ENCODE peak calls at places on chromosome 16, in nine cellular contexts. U, B, N, J, T, Z, O, E and L are unnamed samples.

GRCh38 chr16:75653926-75654325 is 6.4 kb downstream of the TERF2IP start:
- DNase-seq in U (peak), B (no peak), N (no peak), J (no peak), T (no peak), Z (no peak), O (no peak), E (no peak), L (no peak)

GRCh38 chr16:24499193-24499814 is 40.1 kb upstream of the RBBP6 start:
- DNase-seq in U (peak), B (no peak), N (no peak), J (no peak), T (peak), Z (peak), O (peak), E (peak), L (peak)

GRCh38 chr16:85555549-85556455 is 57.3 kb upstream of the GSE1 start:
- DNase-seq in U (peak), B (peak), N (no peak), J (no peak), T (peak), Z (peak), O (peak), E (peak), L (peak)

GRCh38 chr16:85300451-85300968 is 188.2 kb upstream of the CIBAR2 start:
- DNase-seq in U (no peak), B (no peak), N (no peak), J (peak), T (no peak), Z (no peak), O (no peak), E (no peak), L (no peak)

GRCh38 chr16:66895697-66895995 is 15.3 kb downstream of the PDP2 start:
- DNase-seq in U (no peak), B (no peak), N (no peak), J (peak), T (no peak), Z (no peak), O (no peak), E (no peak), L (no peak)

GRCh38 chr16:19882641-19883040 is 2.0 kb downstream of the GPRC5B start:
- DNase-seq in U (no peak), B (no peak), N (no peak), J (peak), T (no peak), Z (no peak), O (no peak), E (no peak), L (no peak)

GRCh38 chr16:54366005-54366634 is 79.5 kb upstream of the IRX3 start:
- DNase-seq in U (no peak), B (no peak), N (no peak), J (no peak), T (no peak), Z (no peak), O (no peak), E (no peak), L (no peak)

GRCh38 chr16:67677712-67678111 is 11.1 kb downstream of the C16orf86 start:
- DNase-seq in U (no peak), B (no peak), N (no peak), J (no peak), T (no peak), Z (no peak), O (no peak), E (no peak), L (no peak)

GRCh38 chr16:555528-556478 is 4.4 kb upstream of the PRR35 start:
- DNase-seq in U (no peak), B (no peak), N (no peak), J (peak), T (no peak), Z (no peak), O (no peak), E (no peak), L (no peak)